ENCODE peak calls at places on chromosomes 11 and 22, in four cellular contexts. One of them, this sample, is unnamed.

GRCh38 chr11:7311903-7312302 is 60.2 kb downstream of the SYT9 start:
- DNase-seq in NCI-H1105 treated with DMSO at 0.1 percent for 48 hours: no peak
- DNase-seq in brain microvascular endothelial cell: no peak
- DNase-seq in NCI-H146: no peak
- DNase-seq in this sample: peak; percentile 36

GRCh38 chr22:36934153-36934939 is 20.9 kb downstream of the CSF2RB start:
- DNase-seq in brain microvascular endothelial cell: no peak
- DNase-seq in NCI-H1105 treated with DMSO at 0.1 percent for 48 hours: no peak
- DNase-seq in NCI-H146: no peak
- DNase-seq in this sample: no peak

GRCh38 chr11:6531267-6531752 is 34.2 kb downstream of the DNHD1 start:
- DNase-seq in brain microvascular endothelial cell: peak; percentile 41
- DNase-seq in NCI-H1105 treated with DMSO at 0.1 percent for 48 hours: peak; percentile 58
- DNase-seq in NCI-H146: peak; percentile 14
- DNase-seq in this sample: peak; percentile 41

GRCh38 chr11:119783466-119784400 is 54.7 kb upstream of the NECTIN1 start:
- DNase-seq in NCI-H146: no peak
- DNase-seq in NCI-H1105 treated with DMSO at 0.1 percent for 48 hours: no peak
- DNase-seq in brain microvascular endothelial cell: peak; percentile 13
- DNase-seq in this sample: no peak

GRCh38 chr11:35234836-35235235 is 95.9 kb downstream of the CD44 start:
- DNase-seq in NCI-H1105 treated with DMSO at 0.1 percent for 48 hours: no peak
- DNase-seq in NCI-H146: no peak
- DNase-seq in brain microvascular endothelial cell: no peak
- DNase-seq in this sample: no peak

GRCh38 chr22:22750335-22751042 is 106.1 kb downstream of the GGTLC2 start:
- DNase-seq in brain microvascular endothelial cell: no peak
- DNase-seq in NCI-H146: no peak
- DNase-seq in NCI-H1105 treated with DMSO at 0.1 percent for 48 hours: no peak
- DNase-seq in this sample: no peak

GRCh38 chr11:74506823-74507222 is 13.3 kb upstream of the LIPT2 start:
- DNase-seq in NCI-H146: no peak
- DNase-seq in brain microvascular endothelial cell: no peak
- DNase-seq in NCI-H1105 treated with DMSO at 0.1 percent for 48 hours: no peak
- DNase-seq in this sample: no peak

GRCh38 chr11:1162498-1163311 is 5.0 kb downstream of the MUC5AC start:
- DNase-seq in brain microvascular endothelial cell: no peak
- DNase-seq in NCI-H1105 treated with DMSO at 0.1 percent for 48 hours: no peak
- DNase-seq in NCI-H146: no peak
- DNase-seq in this sample: no peak

GRCh38 chr22:38243007-38243775 is 29.6 kb downstream of the TMEM184B start:
- DNase-seq in NCI-H146: peak; percentile 95
- DNase-seq in NCI-H1105 treated with DMSO at 0.1 percent for 48 hours: peak; percentile 97
- DNase-seq in brain microvascular endothelial cell: peak; percentile 49
- DNase-seq in this sample: peak; percentile 99

GRCh38 chr11:75855191-75855590 is 40.2 kb downstream of the UVRAG start:
- DNase-seq in NCI-H146: no peak
- DNase-seq in NCI-H1105 treated with DMSO at 0.1 percent for 48 hours: no peak
- DNase-seq in brain microvascular endothelial cell: no peak
- DNase-seq in this sample: no peak

GRCh38 chr11:7046474-7046873 is 26.2 kb downstream of the NLRP14 start:
- DNase-seq in NCI-H1105 treated with DMSO at 0.1 percent for 48 hours: no peak
- DNase-seq in NCI-H146: no peak
- DNase-seq in brain microvascular endothelial cell: peak; percentile 41
- DNase-seq in this sample: no peak

GRCh38 chr22:39240841-39241631 is 3.7 kb downstream of the PDGFB start:
- DNase-seq in brain microvascular endothelial cell: no peak
- DNase-seq in NCI-H146: no peak
- DNase-seq in NCI-H1105 treated with DMSO at 0.1 percent for 48 hours: no peak
- DNase-seq in this sample: no peak

GRCh38 chr22:42799462-42800405 is 57.3 kb downstream of the ARFGAP3 start:
- DNase-seq in NCI-H146: no peak
- DNase-seq in brain microvascular endothelial cell: no peak
- DNase-seq in NCI-H1105 treated with DMSO at 0.1 percent for 48 hours: no peak
- DNase-seq in this sample: peak; percentile 90

GRCh38 chr11:17743808-17744119 is 9.2 kb downstream of the KCNC1 start:
- DNase-seq in brain microvascular endothelial cell: no peak
- DNase-seq in NCI-H1105 treated with DMSO at 0.1 percent for 48 hours: no peak
- DNase-seq in NCI-H146: no peak
- DNase-seq in this sample: no peak

GRCh38 chr11:105000167-105000566 is 22.8 kb downstream of the CASP5 start:
- DNase-seq in NCI-H146: no peak
- DNase-seq in NCI-H1105 treated with DMSO at 0.1 percent for 48 hours: no peak
- DNase-seq in brain microvascular endothelial cell: peak; percentile 9
- DNase-seq in this sample: no peak

GRCh38 chr11:127345819-127346459 is 345.4 kb upstream of the KIRREL3 start:
- DNase-seq in brain microvascular endothelial cell: peak; percentile 15
- DNase-seq in NCI-H146: peak; percentile 64
- DNase-seq in NCI-H1105 treated with DMSO at 0.1 percent for 48 hours: peak; percentile 56
- DNase-seq in this sample: peak; percentile 76

GRCh38 chr22:27460596-27461347 is 340.8 kb downstream of the MN1 start:
- DNase-seq in brain microvascular endothelial cell: no peak
- DNase-seq in NCI-H146: no peak
- DNase-seq in NCI-H1105 treated with DMSO at 0.1 percent for 48 hours: no peak
- DNase-seq in this sample: no peak

GRCh38 chr22:26756675-26757293 is 99.4 kb downstream of the MIAT start:
- DNase-seq in NCI-H1105 treated with DMSO at 0.1 percent for 48 hours: no peak
- DNase-seq in brain microvascular endothelial cell: peak; percentile 49
- DNase-seq in NCI-H146: peak; percentile 30
- DNase-seq in this sample: peak; percentile 69

GRCh38 chr11:118200901-118201680 is 23.7 kb downstream of the JAML start:
- DNase-seq in brain microvascular endothelial cell: no peak
- DNase-seq in NCI-H1105 treated with DMSO at 0.1 percent for 48 hours: no peak
- DNase-seq in NCI-H146: no peak
- DNase-seq in this sample: no peak

GRCh38 chr11:15859411-15859810 is 496.9 kb downstream of the SOX6 start:
- DNase-seq in NCI-H146: no peak
- DNase-seq in NCI-H1105 treated with DMSO at 0.1 percent for 48 hours: no peak
- DNase-seq in brain microvascular endothelial cell: no peak
- DNase-seq in this sample: no peak

GRCh38 chr11:72742522-72743320 is 9.5 kb downstream of the ARAP1 start:
- DNase-seq in brain microvascular endothelial cell: no peak
- DNase-seq in NCI-H146: no peak
- DNase-seq in NCI-H1105 treated with DMSO at 0.1 percent for 48 hours: no peak
- DNase-seq in this sample: no peak